ENCODE peak calls at places on chromosomes 2 and 18, in ten cellular contexts. M is BE2C, X is A549, C is esophagus squamous epithelium, U is fibroblast of mammary gland, D is Peyer's patch, A is tibial artery, K is GM12865, F is GM12878, S is foreskin fibroblast. R is an unnamed sample.

GRCh38 chr2:111100765-111101162 is 19.9 kb upstream of the BCL2L11 start:
- DNase-seq in F (peak; percentile 78), U (peak; percentile 14), S (no peak), D (no peak), C (no peak), X (peak; percentile 24), M (no peak), A (no peak), K (peak; percentile 83), R (no peak)

GRCh38 chr2:223238301-223238700 is 186.3 kb downstream of the KCNE4 start:
- DNase-seq in D (no peak), U (no peak), K (no peak), A (no peak), X (no peak), M (no peak), S (no peak), F (no peak), C (no peak), R (peak; percentile 28)

GRCh38 chr2:139369423-139370409 is 589.5 kb upstream of the NXPH2 start:
- DNase-seq in U (no peak), C (no peak), X (no peak), K (no peak), M (no peak), D (no peak), F (no peak), A (no peak), S (no peak), R (no peak)

GRCh38 chr18:24983566-24983965 is 368.4 kb downstream of the ZNF521 start:
- DNase-seq in D (no peak), A (no peak), X (no peak), C (no peak), F (no peak), K (no peak), S (no peak), M (no peak), U (no peak), R (no peak)

GRCh38 chr2:158024288-158024898 is 77.3 kb upstream of the UPP2 start:
- DNase-seq in U (peak; percentile 56), S (peak; percentile 83), F (no peak), M (peak; percentile 37), C (no peak), X (peak; percentile 39), D (peak; percentile 43), A (no peak), K (peak; percentile 49), R (peak; percentile 55)

GRCh38 chr18:42261731-42262130 is 306.7 kb downstream of the PIK3C3 start:
- DNase-seq in M (no peak), A (no peak), X (no peak), D (no peak), C (no peak), F (no peak), S (no peak), K (no peak), U (no peak), R (no peak)

GRCh38 chr2:54360055-54360792 is 95.9 kb upstream of the SPTBN1 start:
- DNase-seq in M (peak; percentile 63), F (no peak), S (peak; percentile 92), D (no peak), A (peak; percentile 28), K (no peak), C (no peak), X (no peak), U (peak; percentile 75), R (peak; percentile 50)

GRCh38 chr18:8609711-8610441 is 639 bp downstream of the RAB12 start:
- DNase-seq in M (peak; percentile 11), X (no peak), D (no peak), S (peak; percentile 44), K (peak; percentile 48), U (no peak), F (no peak), C (no peak), A (no peak), R (no peak)

GRCh38 chr2:64492821-64493220 is 31.3 kb upstream of the AFTPH start:
- DNase-seq in X (no peak), U (no peak), D (no peak), C (no peak), A (no peak), K (no peak), M (no peak), F (no peak), S (no peak), R (no peak)

GRCh38 chr2:219459460-219460311 is 25.0 kb downstream of the SPEG start:
- DNase-seq in K (peak; percentile 52), F (no peak), S (peak; percentile 80), C (no peak), M (peak; percentile 83), A (peak; percentile 67), D (peak; percentile 29), U (peak; percentile 61), X (peak; percentile 59), R (peak; percentile 52)

GRCh38 chr18:2653467-2653866 is 2.1 kb upstream of the SMCHD1 start:
- DNase-seq in A (no peak), K (no peak), D (peak; percentile 35), U (no peak), M (no peak), S (no peak), F (no peak), X (no peak), C (no peak), R (no peak)

GRCh38 chr18:51135361-51135760 is 62.1 kb downstream of the MEX3C start:
- DNase-seq in C (no peak), F (no peak), A (no peak), U (peak; percentile 74), M (no peak), X (peak; percentile 47), K (no peak), S (peak; percentile 44), D (no peak), R (peak; percentile 56)

GRCh38 chr2:241728627-241729026 is 5.8 kb upstream of the D2HGDH start:
- DNase-seq in K (no peak), X (no peak), U (peak; percentile 32), A (peak; percentile 50), M (no peak), C (no peak), F (no peak), D (no peak), S (no peak), R (no peak)

GRCh38 chr18:3114026-3114425 is 101.1 kb upstream of the LPIN2 start:
- DNase-seq in U (no peak), K (no peak), D (no peak), A (no peak), M (no peak), F (no peak), S (no peak), C (no peak), X (no peak), R (no peak)

GRCh38 chr2:128405467-128405900 is 86.8 kb upstream of the HS6ST1 start:
- DNase-seq in A (peak; percentile 17), M (no peak), U (no peak), F (no peak), K (no peak), C (no peak), D (no peak), X (no peak), S (no peak), R (no peak)

DNA sequence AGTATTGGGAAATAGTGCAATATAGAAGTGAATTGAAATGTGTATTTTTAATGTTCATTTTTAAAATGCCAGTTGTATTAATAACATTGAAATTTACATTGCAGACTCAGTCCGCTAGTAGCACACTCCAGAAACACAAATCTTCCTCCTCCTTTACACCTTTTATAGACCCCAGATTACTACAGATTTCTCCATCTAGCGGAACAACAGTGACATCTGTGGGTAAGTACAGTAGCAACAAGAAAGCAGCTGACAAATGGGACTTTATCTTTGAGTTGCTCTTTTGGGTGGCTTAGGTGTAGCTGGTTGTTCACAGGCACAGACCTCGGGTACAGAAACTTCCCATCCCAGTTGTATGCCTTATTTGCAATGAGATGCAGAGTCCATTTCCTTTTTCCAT is 118.2 kb upstream of the IL1R2 start:
- DNase-seq in U (no peak), X (peak; percentile 28), M (no peak), A (no peak), D (no peak), S (peak; percentile 21), C (no peak), F (no peak), K (peak; percentile 27), R (no peak)
- TF ChIP-seq CTCF in U (no peak), X (peak; percentile 45), M (peak; percentile 38), A (no peak), D (peak; percentile 26), S (no peak), C (no peak), F (peak; percentile 29), K (peak; percentile 31), R (peak; percentile 25)

GRCh38 chr2:132038179-132038882 is 123.4 kb downstream of the ANKRD30BL start:
- DNase-seq in D (no peak), C (no peak), K (no peak), F (no peak), M (peak; percentile 2), X (no peak), S (peak; percentile 5), U (peak; percentile 0), A (no peak), R (no peak)
- H3K4me3 ChIP-seq in D (peak overlapping the region; percentile 30), C (peak overlapping the region; percentile 61), K (no peak overlapping the region), F (no peak overlapping the region), M (peak overlapping the region; percentile 23), X (peak overlapping the region; percentile 48), S (peak overlapping the region; percentile 33), U (peak overlapping the region; percentile 13), A (peak overlapping the region; percentile 33), R (peak overlapping the region; percentile 50)

GRCh38 chr2:75707901-75708300 is 2.8 kb downstream of the GCFC2 start:
- DNase-seq in K (no peak), A (no peak), U (peak; percentile 57), F (no peak), D (no peak), C (no peak), S (peak; percentile 7), X (no peak), M (no peak), R (peak; percentile 12)

GRCh38 chr2:75710220-75710576 is 517 bp downstream of the GCFC2 start:
- DNase-seq in C (no peak), S (no peak), M (no peak), D (no peak), U (no peak), F (no peak), X (no peak), A (no peak), K (no peak), R (no peak)

GRCh38 chr2:75709297-75709696 is 1.4 kb downstream of the GCFC2 start:
- DNase-seq in F (no peak), U (peak; percentile 18), M (no peak), S (peak; percentile 17), A (no peak), C (no peak), D (no peak), K (peak; percentile 17), X (no peak), R (no peak)

GRCh38 chr2:75705921-75706320 is 4.8 kb downstream of the GCFC2 start:
- DNase-seq in C (no peak), X (no peak), F (no peak), M (no peak), A (no peak), U (no peak), D (no peak), K (no peak), S (peak; percentile 7), R (peak; percentile 22)

GRCh38 chr2:75710577-75711253 is at the start of gene GCFC2:
- DNase-seq in X (peak; percentile 93), M (peak; percentile 83), D (peak; percentile 85), C (peak; percentile 26), S (peak; percentile 94), A (peak; percentile 88), K (peak; percentile 95), F (peak; percentile 58), U (peak; percentile 83), R (peak; percentile 88)
- TF ChIP-seq CTCF in X (peak; percentile 42), M (peak; percentile 12), D (peak; percentile 44), C (no peak), S (peak; percentile 41), A (peak; percentile 30), K (peak; percentile 48), F (peak; percentile 42), U (no peak), R (peak; percentile 33)

GRCh38 chr2:179044500-179044899 is 5.4 kb downstream of the CCDC141 start:
- DNase-seq in U (no peak), F (no peak), D (no peak), X (no peak), A (no peak), M (no peak), S (no peak), C (no peak), K (no peak), R (no peak)
- H3K4me3 ChIP-seq in U (no peak overlapping the region), F (peak overlapping the region; percentile 25), D (no peak overlapping the region), X (no peak overlapping the region), A (no peak overlapping the region), M (no peak overlapping the region), S (no peak overlapping the region), C (no peak overlapping the region), K (no peak overlapping the region), R (no peak overlapping the region)